ENCODE peak calls at places on chromosomes 7 and 10, in nine cellular contexts. B is MCF 10A; G is natural killer cell treated with Interleukin-12 subunit alpha and Interleukin-12 subunit beta and Interleukin-15 and Interleukin-18, amount 100 ng/mL, for 72 hours; N is anterior cingulate cortex; S is foreskin fibroblast; C is NAMALWA; J is lower lobe of right lung; X is NCI-H1105; H is globus pallidus. D is an unnamed sample.

GRCh38 chr10:132676193-132676891 is 109.6 kb downstream of the NKX6-2 start:
- DNase-seq in X (no peak), N (no peak), H (no peak), C (no peak), J (peak; percentile 38), G (peak; percentile 32), S (no peak), B (no peak), D (no peak)

GRCh38 chr10:36542493-36542892 is 582.9 kb upstream of the ANKRD30A start:
- DNase-seq in N (no peak), G (no peak), X (no peak), S (peak; percentile 0), H (no peak), B (no peak), C (no peak), J (no peak), D (no peak)

GRCh38 chr7:134714791-134715190 is 64.6 kb upstream of the CALD1 start:
- DNase-seq in N (no peak), H (no peak), B (no peak), G (no peak), J (no peak), C (no peak), S (no peak), X (no peak), D (no peak)

GRCh38 chr10:43648083-43648391 is 644 bp downstream of the ZNF32 start:
- DNase-seq in B (no peak), S (no peak), J (no peak), N (no peak), G (no peak), C (no peak), H (no peak), X (no peak), D (no peak)

GRCh38 chr7:115516341-115516740 is 514.2 kb downstream of the TFEC start:
- DNase-seq in B (no peak), X (no peak), S (no peak), C (no peak), J (no peak), N (no peak), G (no peak), H (no peak), D (no peak)

GRCh38 chr7:53602817-53603418 is 567.5 kb downstream of the POM121L12 start:
- DNase-seq in J (no peak), S (no peak), B (peak; percentile 63), N (no peak), H (no peak), G (no peak), X (no peak), C (no peak), D (no peak)

GRCh38 chr10:67659497-67659896 is 36.5 kb downstream of the CTNNA3 start:
- DNase-seq in X (no peak), N (no peak), G (no peak), S (no peak), C (no peak), H (no peak), B (no peak), J (no peak), D (no peak)

GRCh38 chr7:1997537-1998076 is 235.1 kb downstream of the MAD1L1 start:
- DNase-seq in B (no peak), J (no peak), X (no peak), C (no peak), S (no peak), H (no peak), N (no peak), G (no peak), D (no peak)

GRCh38 chr10:20596065-20596760 is 300.9 kb downstream of the NEBL start:
- DNase-seq in C (no peak), B (peak; percentile 21), N (no peak), X (no peak), J (no peak), G (no peak), H (no peak), S (peak; percentile 1), D (no peak)

GRCh38 chr7:26958834-26959233 is 94.4 kb upstream of the SKAP2 start:
- DNase-seq in X (no peak), C (no peak), B (peak; percentile 85), J (no peak), N (no peak), G (no peak), S (peak; percentile 91), H (no peak), D (no peak)

GRCh38 chr10:44673245-44673999 is 237.7 kb upstream of the TMEM72 start:
- DNase-seq in S (no peak), X (no peak), N (no peak), B (no peak), C (no peak), G (no peak), J (no peak), H (no peak), D (no peak)

GRCh38 chr7:90944021-90944420 is 320.2 kb upstream of the FZD1 start:
- DNase-seq in G (no peak), N (no peak), S (no peak), J (no peak), X (no peak), H (no peak), C (no peak), B (no peak), D (no peak)

GRCh38 chr10:62582804-62583208 is 208.6 kb downstream of the ZNF365 start:
- DNase-seq in N (no peak), X (no peak), H (no peak), J (peak; percentile 48), C (no peak), G (no peak), B (peak; percentile 9), S (peak; percentile 94), D (no peak)

GRCh38 chr7:67021260-67021659 is 24.6 kb downstream of the TYW1 start:
- DNase-seq in S (no peak), X (no peak), C (no peak), G (no peak), H (no peak), J (no peak), B (no peak), N (no peak), D (no peak)

GRCh38 chr10:97426776-97427570 is 982 bp downstream of the PGAM1 start:
- DNase-seq in B (no peak), S (no peak), X (no peak), N (no peak), J (no peak), H (no peak), G (no peak), C (peak; percentile 34), D (no peak)

GRCh38 chr10:6621536-6621935 is 41.5 kb upstream of the PRKCQ start:
- DNase-seq in H (no peak), S (peak; percentile 20), B (peak; percentile 33), C (no peak), X (no peak), J (no peak), N (no peak), G (no peak), D (no peak)

GRCh38 chr7:103637080-103637479 is 191.1 kb upstream of the SLC26A5 start:
- DNase-seq in N (no peak), C (no peak), B (peak; percentile 21), H (no peak), G (no peak), X (no peak), S (peak; percentile 70), J (no peak), D (no peak)

GRCh38 chr7:84040365-84040764 is 154.2 kb downstream of the SEMA3A start:
- DNase-seq in J (no peak), C (no peak), S (no peak), N (no peak), G (no peak), B (no peak), H (peak; percentile 79), X (peak; percentile 56), D (no peak)

GRCh38 chr7:44647981-44648714 is 41.7 kb downstream of the OGDH start:
- DNase-seq in C (no peak), N (no peak), B (no peak), X (no peak), H (no peak), S (no peak), G (no peak), J (no peak), D (no peak)

GRCh38 chr7:24727165-24728120 is 29.8 kb downstream of the GSDME start:
- DNase-seq in X (no peak), C (no peak), B (peak; percentile 20), N (no peak), G (no peak), J (no peak), S (no peak), H (no peak), D (no peak)

GRCh38 chr7:142476077-142476476 is 218.2 kb upstream of the PRSS58 start:
- DNase-seq in B (no peak), C (no peak), X (no peak), G (no peak), N (no peak), H (no peak), J (no peak), S (no peak), D (no peak)

GRCh38 chr10:119207713-119208552 is 562 bp downstream of the GRK5 start:
- DNase-seq in C (peak; percentile 67), G (no peak), X (no peak), N (no peak), J (peak; percentile 68), H (peak; percentile 49), B (peak; percentile 39), S (no peak), D (no peak)

GRCh38 chr7:104962781-104963180 is 51.2 kb upstream of the KMT2E start:
- DNase-seq in X (no peak), S (no peak), J (no peak), C (no peak), H (no peak), G (no peak), N (no peak), B (peak; percentile 73), D (no peak)

GRCh38 chr7:155343150-155343549 is 45.5 kb downstream of the INSIG1 start:
- DNase-seq in S (no peak), N (no peak), B (no peak), C (no peak), G (no peak), H (no peak), J (no peak), X (no peak), D (no peak)